ENCODE peak calls at places on chromosomes 6 and 20, in four cellular contexts. D, W, T and X are unnamed samples.

GRCh38 chr6:108768792-108769524 is 79.3 kb upstream of the ARMC2 start:
- DNase-seq in D (no peak), W (no peak), T (no peak), X (no peak)

GRCh38 chr20:62305765-62306431 is 3.1 kb downstream of the ADRM1 start:
- DNase-seq in D (peak), W (no peak), T (no peak), X (peak)

GRCh38 chr20:1005452-1006027 is 3.4 kb upstream of the RSPO4 start:
- DNase-seq in D (peak), W (no peak), T (peak), X (peak)

GRCh38 chr6:42451595-42452170 is at the start of gene TRERF1:
- DNase-seq in W (peak), D (peak), T (no peak), X (peak)

GRCh38 chr6:80434951-80435350 is 328.5 kb downstream of the BCKDHB start:
- DNase-seq in W (no peak), D (no peak), T (no peak), X (no peak)

GRCh38 chr20:9903048-9903651 is 64.3 kb upstream of the PAK5 start:
- DNase-seq in D (peak), T (no peak), W (no peak), X (no peak)

GRCh38 chr6:155301867-155302266 is 12.4 kb downstream of the TFB1M start:
- DNase-seq in W (no peak), D (no peak), T (no peak), X (no peak)

GRCh38 chr20:31851240-31851955 is 6.0 kb upstream of the FOXS1 start:
- DNase-seq in W (no peak), T (no peak), D (no peak), X (no peak)

GRCh38 chr20:20820104-20820503 is 107.7 kb upstream of the RALGAPA2 start:
- DNase-seq in T (no peak), W (no peak), D (peak), X (no peak)

GRCh38 chr6:23073851-23074250 is 504.5 kb downstream of the HDGFL1 start:
- DNase-seq in T (no peak), W (no peak), D (no peak), X (no peak)

GRCh38 chr20:61953789-61954125 is 111.9 kb downstream of the TAF4 start:
- DNase-seq in T (no peak), W (no peak), D (no peak), X (no peak)

GRCh38 chr6:8382434-8382833 is 52.9 kb downstream of the SLC35B3 start:
- DNase-seq in W (no peak), T (no peak), D (no peak), X (no peak)

GRCh38 chr6:4664117-4664626 is 112.0 kb upstream of the CDYL start:
- DNase-seq in T (no peak), W (no peak), D (peak), X (no peak)

GRCh38 chr20:44151621-44152416 is 35.2 kb downstream of the JPH2 start:
- DNase-seq in T (no peak), D (no peak), W (no peak), X (no peak)

GRCh38 chr6:129498950-129499870 is 210.8 kb downstream of the ARHGAP18 start:
- DNase-seq in D (peak), T (no peak), W (no peak), X (peak)

GRCh38 chr20:3483784-3484183 is 13.0 kb downstream of the ATRN start:
- DNase-seq in D (no peak), T (no peak), W (no peak), X (no peak)

DNA sequence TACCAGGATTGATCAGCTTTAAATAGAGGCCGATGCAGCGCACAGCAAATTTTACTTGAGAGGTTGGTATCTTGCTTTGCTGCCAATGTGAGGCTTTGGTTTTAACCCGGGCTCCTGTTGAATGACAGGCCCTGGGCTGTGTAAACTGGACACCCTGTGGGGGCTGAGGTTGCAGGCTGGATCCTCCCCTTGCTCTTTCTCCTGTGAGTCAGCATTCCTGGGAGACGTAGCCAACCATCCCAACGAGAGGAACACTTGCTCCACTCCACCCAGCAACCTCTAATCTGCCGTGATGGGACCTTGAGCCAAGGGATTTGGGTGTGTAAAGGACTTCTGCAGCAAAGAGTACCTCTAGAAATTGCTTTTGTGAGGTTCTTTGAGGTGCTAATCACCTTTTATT is 898.7 kb downstream of the TFAP2A start:
- DNase-seq in D (no peak), W (no peak), T (no peak), X (no peak)
- TF ChIP-seq SPI1 in D (no peak), W (no peak), T (no peak), X (no peak)

GRCh38 chr6:11412011-11412424 is 125.5 kb upstream of the TMEM170B start:
- DNase-seq in W (no peak), T (no peak), D (no peak), X (no peak)
- TF ChIP-seq SPI1 in W (no peak), T (no peak), D (no peak), X (no peak)

DNA sequence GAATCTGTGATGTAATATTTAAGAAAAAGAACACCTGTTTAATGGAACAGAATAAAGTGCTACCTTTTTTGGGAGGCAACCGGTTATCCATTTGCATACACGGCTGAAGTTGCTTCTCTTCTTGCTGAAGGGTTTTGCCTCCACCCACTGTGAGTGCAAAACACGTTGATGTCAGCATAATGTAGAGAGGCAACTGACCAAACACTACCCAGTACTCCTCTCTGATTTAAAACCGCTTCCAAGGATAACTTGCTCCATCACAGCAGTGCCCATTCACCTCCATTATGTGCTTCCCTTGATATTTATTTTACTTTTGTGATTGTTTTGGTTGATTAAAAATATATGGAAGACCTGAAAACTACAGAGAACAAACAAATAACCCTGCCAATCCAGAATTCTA is 1.4 kb downstream of the SLC17A1 start:
- DNase-seq in T (no peak), W (no peak), D (no peak), X (no peak)
- TF ChIP-seq SPI1 in T (no peak), W (no peak), D (no peak), X (no peak)

DNA sequence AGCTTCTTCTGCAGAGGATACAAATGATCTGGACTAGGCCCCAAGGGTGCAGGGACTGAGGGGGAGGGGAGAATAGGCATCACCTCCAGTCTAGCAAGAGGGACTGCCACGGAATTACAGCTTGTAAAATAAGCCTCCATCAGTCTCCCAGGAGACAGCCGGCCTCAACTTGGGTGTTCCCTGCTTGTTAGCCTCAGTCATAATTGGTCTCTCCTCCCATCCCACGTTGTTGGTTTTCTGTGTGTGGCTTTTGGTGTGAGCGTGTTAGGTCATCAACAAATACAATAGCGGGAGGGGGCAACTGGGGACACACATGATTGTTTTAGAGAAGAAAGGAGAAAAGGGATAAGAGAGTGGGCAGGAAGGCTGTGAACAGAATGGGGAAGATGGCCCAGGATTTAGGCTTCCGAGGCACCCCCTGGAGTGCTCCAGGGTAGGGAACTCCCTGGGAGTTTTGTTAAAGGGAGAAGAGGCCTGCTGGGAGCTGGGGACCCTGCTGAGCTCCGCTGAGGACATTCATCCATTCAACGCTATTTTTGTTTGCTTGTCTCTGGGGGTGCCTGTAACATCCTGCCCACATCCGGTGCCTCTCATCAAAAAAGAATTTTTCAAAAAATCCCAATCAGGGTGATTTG is 9.2 kb downstream of the FOXA2 start:
- DNase-seq in T (no peak), D (no peak), W (no peak), X (no peak)
- TF ChIP-seq SPI1 in T (no peak), D (no peak), W (no peak), X (no peak)

GRCh38 chr6:125046107-125046925 is 84.1 kb downstream of the RNF217 start:
- DNase-seq in W (no peak), D (peak), T (no peak), X (no peak)
- TF ChIP-seq SPI1 in W (no peak), D (no peak), T (no peak), X (no peak)

DNA sequence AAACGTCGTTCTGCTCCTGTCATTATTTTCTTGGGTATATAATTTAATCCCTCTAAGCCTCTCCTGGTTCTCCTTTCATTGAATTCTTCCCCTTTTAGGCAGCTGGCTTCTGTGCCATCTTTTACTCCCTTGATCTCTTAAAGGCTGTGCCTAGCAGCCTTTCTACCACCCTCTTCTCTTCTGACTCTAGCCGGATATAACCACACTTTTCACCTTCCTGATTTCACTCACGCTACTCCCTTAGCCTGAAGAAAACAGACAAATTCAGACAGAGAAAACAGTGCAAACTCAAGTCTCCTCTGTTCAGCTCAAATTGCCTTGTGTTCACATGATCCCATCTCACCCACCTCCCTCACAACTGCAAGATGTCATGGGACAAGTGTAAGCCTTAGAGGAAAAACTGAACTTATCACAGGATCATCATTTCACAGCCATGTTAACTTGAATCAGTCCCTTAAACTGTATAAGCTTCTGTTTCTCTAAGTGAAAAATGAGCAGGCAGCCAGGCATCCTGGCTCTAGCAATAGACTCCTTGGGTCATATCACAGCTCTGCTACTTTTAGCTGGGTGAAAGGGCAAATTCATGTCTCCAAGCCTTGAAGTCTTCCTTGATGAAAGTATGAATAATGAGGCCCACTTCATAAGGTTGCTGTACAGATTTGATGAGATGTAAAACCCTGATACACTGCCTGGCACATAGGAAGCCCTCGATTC is 66.5 kb upstream of the TENT5A start:
- DNase-seq in T (peak), D (no peak), W (no peak), X (peak)
- TF ChIP-seq SPI1 in T (no peak), D (no peak), W (no peak), X (peak)

GRCh38 chr20:58293453-58293852 is 16.1 kb upstream of the RAB22A start:
- DNase-seq in T (no peak), W (no peak), D (peak), X (no peak)
- TF ChIP-seq SPI1 in T (no peak), W (no peak), D (no peak), X (no peak)

GRCh38 chr6:100176321-100176950 is 182.4 kb upstream of the MCHR2 start:
- DNase-seq in T (no peak), W (no peak), D (peak), X (no peak)
- TF ChIP-seq SPI1 in T (no peak), W (no peak), D (no peak), X (no peak)

GRCh38 chr6:150959071-150959637 is 93.7 kb downstream of the MTHFD1L start:
- DNase-seq in D (no peak), W (no peak), T (no peak), X (no peak)
- TF ChIP-seq SPI1 in D (no peak), W (no peak), T (no peak), X (no peak)

DNA sequence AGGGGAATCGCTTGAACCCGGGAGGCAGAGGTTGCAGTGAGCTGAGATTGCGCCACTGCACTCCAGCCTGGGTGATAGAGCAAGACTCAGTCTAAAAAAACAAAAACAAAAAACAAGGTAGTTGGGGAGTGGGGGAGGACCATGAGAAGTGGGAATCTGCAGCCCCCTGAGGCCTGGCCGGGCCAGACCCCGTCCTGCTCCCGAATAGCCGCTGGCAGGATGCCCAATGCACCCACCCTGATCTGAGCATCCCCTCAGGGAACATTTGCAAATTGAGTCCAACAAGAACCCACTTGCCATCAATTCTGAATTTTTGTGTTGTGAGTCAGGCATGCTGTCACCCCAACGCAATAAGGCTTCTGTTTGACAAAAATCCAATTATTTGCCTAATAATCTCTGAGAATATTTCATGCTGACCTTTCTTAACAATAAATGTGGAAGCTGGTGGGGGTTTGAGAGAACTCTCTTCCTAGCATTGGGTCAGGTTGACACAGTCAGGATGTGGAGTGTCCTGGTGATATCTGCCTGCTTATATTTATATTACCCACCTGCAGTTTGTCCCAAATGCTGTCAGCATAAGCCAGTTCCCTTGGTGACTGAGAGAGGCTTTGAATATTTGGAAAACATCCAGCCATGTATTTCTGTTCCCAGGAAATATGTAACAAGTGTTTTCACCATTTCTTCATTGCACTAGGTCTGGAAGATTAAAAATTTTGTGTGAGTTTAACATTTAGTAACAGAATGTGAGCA is 28.4 kb upstream of the FRMD1 start:
- DNase-seq in T (no peak), D (no peak), W (no peak), X (no peak)
- TF ChIP-seq SPI1 in T (no peak), D (no peak), W (no peak), X (no peak)